ENCODE peak calls at places on chromosomes 3 and 15, in nine cellular contexts. G is HuH-7.5, C is tibial nerve, N is ovary, Z is HFFc6, R is NCI-H748 treated with DMSO at 0.1 percent for 48 hours, D is natural killer cell, A is cardiac fibroblast, W is hypothalamus. B is an unnamed sample.

GRCh38 chr3:198028718-198029117 is 68.7 kb downstream of the LMLN start:
- DNase-seq in G (no peak), C (no peak), N (no peak), Z (peak), R (no peak), D (no peak), A (peak), W (no peak), B (no peak)

GRCh38 chr3:25495726-25496125 is 67.7 kb downstream of the RARB start:
- DNase-seq in G (no peak), C (no peak), N (no peak), Z (no peak), R (no peak), D (no peak), A (no peak), W (no peak), B (no peak)

GRCh38 chr15:48017747-48018146 is 103.0 kb upstream of the SLC24A5 start:
- DNase-seq in G (no peak), C (no peak), N (no peak), Z (no peak), R (no peak), D (no peak), A (no peak), W (no peak), B (no peak)

GRCh38 chr15:68450192-68450591 is 18.2 kb upstream of the ITGA11 start:
- DNase-seq in G (no peak), C (no peak), N (no peak), Z (no peak), R (no peak), D (no peak), A (no peak), W (no peak), B (no peak)

GRCh38 chr3:17352620-17353019 is 389.8 kb downstream of the TBC1D5 start:
- DNase-seq in G (no peak), C (no peak), N (no peak), Z (no peak), R (peak), D (no peak), A (no peak), W (no peak), B (no peak)

GRCh38 chr3:117035785-117036184 is 326.2 kb downstream of the TUSC7 start:
- DNase-seq in G (no peak), C (no peak), N (no peak), Z (no peak), R (no peak), D (no peak), A (peak), W (no peak), B (no peak)

GRCh38 chr15:47439870-47440155 is 277.5 kb upstream of the SEMA6D start:
- DNase-seq in G (no peak), C (no peak), N (no peak), Z (no peak), R (no peak), D (no peak), A (no peak), W (no peak), B (no peak)

GRCh38 chr3:149085828-149086231 is 503 bp downstream of the HLTF start:
- DNase-seq in G (no peak), C (peak), N (no peak), Z (peak), R (no peak), D (peak), A (peak), W (peak), B (no peak)

GRCh38 chr3:177603137-177603603 is 405.9 kb upstream of the TBL1XR1 start:
- DNase-seq in G (no peak), C (no peak), N (no peak), Z (no peak), R (no peak), D (no peak), A (no peak), W (no peak), B (no peak)

GRCh38 chr15:99487337-99487730 is 78.5 kb upstream of the MEF2A start:
- DNase-seq in G (no peak), C (no peak), N (no peak), Z (no peak), R (no peak), D (no peak), A (no peak), W (no peak), B (no peak)

GRCh38 chr3:192883512-192883911 is 34.1 kb downstream of the MB21D2 start:
- DNase-seq in G (no peak), C (no peak), N (no peak), Z (peak), R (no peak), D (no peak), A (no peak), W (no peak), B (no peak)

GRCh38 chr3:107366766-107367165 is 10.5 kb upstream of the CCDC54 start:
- DNase-seq in G (no peak), C (no peak), N (no peak), Z (no peak), R (no peak), D (no peak), A (no peak), W (no peak), B (no peak)

GRCh38 chr15:60635507-60636352 is 156.8 kb upstream of the ICE2 start:
- DNase-seq in G (no peak), C (no peak), N (no peak), Z (no peak), R (no peak), D (no peak), A (peak), W (no peak), B (no peak)

GRCh38 chr15:72272997-72273352 is 621 bp upstream of the PARP6 start:
- DNase-seq in G (no peak), C (no peak), N (no peak), Z (no peak), R (no peak), D (no peak), A (no peak), W (no peak), B (no peak)

B was measured in amygdala.